ENCODE peak calls at places on chromosomes 16 and 17, in four cellular contexts. I is HS-5; X is NCI-H1694; D is stimulated activated CD8-positive, alpha-beta memory T cell treated with anti-CD3 and anti-CD28 coated beads, Interleukin-15, amount 100 ng/mL, for 24 hours. U is an unnamed sample.

GRCh38 chr16:65648111-65648510 is 526.2 kb upstream of the CDH11 start:
- DNase-seq in D (no peak), X (no peak), I (no peak), U (no peak)

GRCh38 chr17:55321507-55322064 is 56.8 kb downstream of the HLF start:
- DNase-seq in X (no peak), I (no peak), D (no peak), U (no peak)

GRCh38 chr17:15508466-15508865 is 41.0 kb upstream of the CDRT4 start:
- DNase-seq in X (no peak), I (no peak), D (no peak), U (no peak)

GRCh38 chr16:9007177-9007794 is 43.6 kb upstream of the USP7 start:
- DNase-seq in I (no peak), X (no peak), D (no peak), U (no peak)

GRCh38 chr17:53525590-53525989 is 297.1 kb upstream of the KIF2B start:
- DNase-seq in X (no peak), I (no peak), D (no peak), U (no peak)

GRCh38 chr16:29737713-29738112 is 8.1 kb downstream of the C16orf54 start:
- DNase-seq in D (no peak), X (no peak), I (no peak), U (no peak)

GRCh38 chr16:77469639-77470038 is 34.8 kb upstream of the ADAMTS18 start:
- DNase-seq in D (no peak), X (no peak), I (no peak), U (no peak)

GRCh38 chr16:763903-764750 is 3.6 kb downstream of the MSLN start:
- DNase-seq in D (no peak), I (no peak), X (no peak), U (no peak)

GRCh38 chr16:1745181-1745899 is 26.0 kb downstream of the NME3 start:
- DNase-seq in I (peak), X (no peak), D (no peak), U (no peak)

GRCh38 chr17:65261152-65261551 is 124.0 kb downstream of the RGS9 start:
- DNase-seq in I (no peak), X (no peak), D (no peak), U (no peak)

GRCh38 chr17:57989011-57989345 is 924 bp upstream of the VEZF1 start:
- DNase-seq in X (no peak), I (no peak), D (no peak), U (no peak)

GRCh38 chr16:3485821-3486505 is 9.3 kb downstream of the C16orf90 start:
- DNase-seq in D (no peak), I (no peak), X (no peak), U (no peak)

GRCh38 chr17:13594762-13595697 is 6.7 kb downstream of the HS3ST3A1 start:
- DNase-seq in I (peak), D (peak), X (peak), U (peak)

GRCh38 chr16:397135-397661 is at the start of gene NME4:
- DNase-seq in I (no peak), X (no peak), D (no peak), U (no peak)

GRCh38 chr16:87465306-87465705 is 27.5 kb downstream of the ZCCHC14 start:
- DNase-seq in X (no peak), I (no peak), D (no peak), U (no peak)

GRCh38 chr16:84093879-84094270 is 22.9 kb downstream of the MBTPS1 start:
- DNase-seq in I (no peak), D (no peak), X (no peak), U (no peak)

GRCh38 chr16:15556130-15556529 is 86.8 kb downstream of the MARF1 start:
- DNase-seq in D (no peak), X (no peak), I (no peak), U (no peak)

GRCh38 chr17:29394761-29395160 is 4.6 kb downstream of the TAOK1 start:
- DNase-seq in D (no peak), X (no peak), I (no peak), U (no peak)

GRCh38 chr17:60249517-60249826 is 99.7 kb downstream of the CA4 start:
- DNase-seq in D (no peak), I (no peak), X (no peak), U (no peak)

GRCh38 chr16:11629071-11630030 is 38.9 kb upstream of the SNN start:
- DNase-seq in X (no peak), D (no peak), I (no peak), U (no peak)

GRCh38 chr17:75471207-75471606 is 14.8 kb downstream of the TMEM94 start:
- DNase-seq in X (no peak), I (no peak), D (no peak), U (no peak)

U was measured in keratinocyte.